ENCODE peak calls at places on chromosomes 13 and 19, in nine cellular contexts. S is occipital lobe; B is stimulated activated CD8-positive, alpha-beta memory T cell treated with anti-CD3 and anti-CD28 coated beads, Interleukin-2, amount 100 ng/mL, for 48 hours; V is GM03348; X is nephron progenitor cell; Z is GOT3; P is NCI-H748 treated with DMSO at 0.1 percent for 48 hours; G is GM19239; E is GM23338. M is an unnamed sample.

GRCh38 chr19:10111405-10111811 is at the start of gene P2RY11:
- DNase-seq in X (no peak), E (no peak), S (no peak), Z (no peak), V (no peak), B (no peak), P (no peak), G (no peak), M (peak; percentile 57)

GRCh38 chr13:24228852-24229458 is 68.4 kb downstream of the SPATA13 start:
- DNase-seq in V (peak; percentile 71), S (no peak), X (peak; percentile 39), B (no peak), P (peak; percentile 79), E (peak; percentile 90), Z (no peak), G (no peak), M (peak; percentile 89)

GRCh38 chr13:27384285-27384684 is 40.1 kb upstream of the GTF3A start:
- DNase-seq in V (no peak), X (no peak), B (no peak), G (no peak), S (no peak), Z (no peak), E (no peak), P (no peak), M (no peak)

GRCh38 chr13:113648218-113648615 is 9.8 kb downstream of the ATP4B start:
- DNase-seq in P (no peak), X (no peak), V (no peak), S (no peak), E (no peak), B (no peak), G (no peak), Z (no peak), M (no peak)

GRCh38 chr19:7152568-7152967 is 83.1 kb downstream of the ZNF557 start:
- DNase-seq in P (no peak), Z (no peak), V (no peak), B (no peak), E (peak; percentile 25), X (peak; percentile 15), S (no peak), G (no peak), M (no peak)

GRCh38 chr13:48559638-48560320 is 26.9 kb upstream of the RCBTB2 start:
- DNase-seq in X (no peak), G (no peak), E (no peak), Z (no peak), V (no peak), P (no peak), S (no peak), B (no peak), M (no peak)

GRCh38 chr19:15769586-15769985 is 17.9 kb upstream of the OR10H5 start:
- DNase-seq in Z (no peak), B (no peak), V (no peak), X (no peak), P (no peak), E (peak; percentile 1), G (no peak), S (no peak), M (no peak)

GRCh38 chr19:1057185-1057857 is 9.6 kb upstream of the ARHGAP45 start:
- DNase-seq in X (no peak), G (no peak), E (peak; percentile 83), B (no peak), P (no peak), S (no peak), V (no peak), Z (no peak), M (no peak)

GRCh38 chr19:51480590-51480989 is 2.3 kb downstream of the CEACAM18 start:
- DNase-seq in S (no peak), V (no peak), Z (no peak), G (no peak), E (peak; percentile 81), B (no peak), X (peak; percentile 28), P (no peak), M (no peak)

GRCh38 chr19:47755065-47755761 is 9.9 kb downstream of the NOP53 start:
- DNase-seq in S (no peak), X (no peak), G (no peak), E (no peak), B (no peak), P (no peak), Z (no peak), V (no peak), M (no peak)

GRCh38 chr19:3766520-3766919 is 4.0 kb downstream of the MRPL54 start:
- DNase-seq in S (no peak), X (no peak), V (no peak), Z (no peak), E (no peak), B (no peak), P (no peak), G (no peak), M (no peak)

GRCh38 chr19:53971608-53972007 is 8.9 kb downstream of the CACNG8 start:
- DNase-seq in V (no peak), Z (no peak), S (no peak), B (no peak), P (no peak), E (peak; percentile 30), G (no peak), X (no peak), M (no peak)

GRCh38 chr19:7421941-7422744 is 66.7 kb downstream of the PEX11G start:
- DNase-seq in Z (no peak), S (no peak), P (no peak), G (no peak), B (no peak), E (no peak), V (no peak), X (no peak), M (no peak)

GRCh38 chr13:24220086-24220703 is 59.7 kb downstream of the SPATA13 start:
- DNase-seq in P (peak; percentile 92), X (peak; percentile 55), S (no peak), V (peak; percentile 76), G (peak; percentile 49), Z (no peak), B (no peak), E (peak; percentile 93), M (peak; percentile 93)

M was measured in Ammon's horn.